ENCODE peak calls at places on chromosomes 16 and 17, in seven cellular contexts. C is non-pigmented ciliary epithelial cell, E is mesenchymal stem cell, L is fibroblast of lung, B is HFFc6, Z is frontal cortex, M is GM23248. H is an unnamed sample.

GRCh38 chr16:4058386-4058785 is 57.9 kb downstream of the ADCY9 start:
- DNase-seq in Z (no peak), L (no peak), E (no peak), M (no peak), C (no peak), B (no peak), H (no peak)

GRCh38 chr16:85387171-85387507 is 226.0 kb upstream of the GSE1 start:
- DNase-seq in L (no peak), B (no peak), M (no peak), E (no peak), Z (no peak), C (no peak), H (no peak)

GRCh38 chr16:53053967-53054669 is 673 bp upstream of the CHD9 start:
- DNase-seq in E (no peak), M (peak; percentile 63), B (no peak), C (no peak), Z (no peak), L (peak; percentile 25), H (no peak)

GRCh38 chr16:81885976-81886586 is 107.0 kb downstream of the PLCG2 start:
- DNase-seq in M (peak; percentile 56), B (no peak), L (peak; percentile 8), Z (no peak), E (peak; percentile 37), C (no peak), H (peak; percentile 42)

GRCh38 chr16:89170346-89171215 is 967 bp upstream of the CDH15 start:
- DNase-seq in B (no peak), C (no peak), Z (no peak), E (no peak), L (no peak), M (no peak), H (no peak)

GRCh38 chr17:18379246-18380146 is 1.9 kb downstream of the EVPLL start:
- DNase-seq in B (no peak), L (no peak), E (no peak), M (no peak), Z (no peak), C (no peak), H (no peak)

GRCh38 chr17:50919321-50920040 is 53.3 kb upstream of the TOB1 start:
- DNase-seq in Z (peak; percentile 87), E (peak; percentile 94), L (peak; percentile 89), B (peak; percentile 94), C (no peak), M (peak; percentile 96), H (peak; percentile 64)

GRCh38 chr17:18185391-18185790 is 1.8 kb downstream of the ALKBH5 start:
- DNase-seq in B (peak; percentile 55), E (peak; percentile 49), M (peak; percentile 64), L (peak; percentile 58), C (no peak), Z (no peak), H (no peak)

GRCh38 chr17:49580055-49580721 is 4.5 kb downstream of the NXPH3 start:
- DNase-seq in M (no peak), E (no peak), Z (no peak), L (no peak), B (no peak), C (no peak), H (no peak)

GRCh38 chr17:61232871-61233270 is 166.8 kb upstream of the TBX2 start:
- DNase-seq in L (peak; percentile 77), C (no peak), B (no peak), Z (no peak), E (no peak), M (peak; percentile 51), H (no peak)

GRCh38 chr16:35737076-35737475 is 2277.7 kb downstream of the TP53TG3F start:
- DNase-seq in C (no peak), Z (no peak), L (no peak), M (peak; percentile 1), B (no peak), E (no peak), H (no peak)

GRCh38 chr16:14289692-14290340 is 218.7 kb downstream of the MRTFB start:
- DNase-seq in Z (no peak), E (no peak), M (peak; percentile 25), C (no peak), B (no peak), L (no peak), H (no peak)

GRCh38 chr17:42027961-42028790 is 8.3 kb downstream of the NKIRAS2 start:
- DNase-seq in L (no peak), Z (no peak), M (peak; percentile 44), E (no peak), B (no peak), C (no peak), H (no peak)

GRCh38 chr16:85839681-85840240 is 40.3 kb downstream of the COX4I1 start:
- DNase-seq in L (no peak), M (no peak), B (no peak), C (no peak), Z (no peak), E (no peak), H (no peak)

GRCh38 chr16:70800798-70801480 is at the start of gene VAC14:
- DNase-seq in L (peak; percentile 82), E (peak; percentile 85), C (no peak), M (peak; percentile 96), Z (peak; percentile 91), B (peak; percentile 76), H (peak; percentile 88)